ENCODE peak calls at places on chromosomes 3 and 15, in five cellular contexts. R is tibial artery, M is heart left ventricle, V is PC-3, W is astrocyte of the cerebellum. X is an unnamed sample.

GRCh38 chr3:86929046-86929445 is 61.9 kb downstream of the VGLL3 start:
- DNase-seq in R (no peak), M (no peak), V (peak; percentile 41), W (no peak), X (no peak)

GRCh38 chr15:51842852-51843737 is 13.6 kb downstream of the TMOD3 start:
- DNase-seq in R (no peak), M (no peak), V (peak; percentile 82), W (no peak), X (no peak)

GRCh38 chr3:99298661-99299060 is 339.7 kb upstream of the COL8A1 start:
- DNase-seq in R (no peak), M (no peak), V (no peak), W (no peak), X (no peak)

GRCh38 chr3:31878231-31878838 is 102.7 kb downstream of the OSBPL10 start:
- DNase-seq in R (no peak), M (no peak), V (no peak), W (no peak), X (peak; percentile 24)

GRCh38 chr15:67783303-67783702 is 42.0 kb upstream of the SKOR1 start:
- DNase-seq in R (no peak), M (no peak), V (no peak), W (no peak), X (no peak)

GRCh38 chr3:158731938-158732855 is at the start of gene RARRES1:
- DNase-seq in R (peak; percentile 83), M (peak; percentile 71), V (no peak), W (no peak), X (no peak)

GRCh38 chr15:80207887-80208286 is 44.1 kb downstream of the CTXND1 start:
- DNase-seq in R (no peak), M (no peak), V (no peak), W (no peak), X (no peak)

GRCh38 chr3:141410408-141410807 is 42.1 kb downstream of the ZBTB38 start:
- DNase-seq in R (no peak), M (peak; percentile 79), V (no peak), W (no peak), X (no peak)

GRCh38 chr15:90799639-90800038 is 68.7 kb upstream of the FURIN start:
- DNase-seq in R (no peak), M (no peak), V (no peak), W (no peak), X (no peak)

GRCh38 chr3:56667973-56668579 is 15.0 kb downstream of the TASOR start:
- DNase-seq in R (no peak), M (no peak), V (peak; percentile 16), W (no peak), X (no peak)

GRCh38 chr15:88695046-88695445 is 56.2 kb downstream of the ISG20 start:
- DNase-seq in R (no peak), M (no peak), V (no peak), W (no peak), X (no peak)

GRCh38 chr15:48012191-48012590 is 108.6 kb upstream of the SLC24A5 start:
- DNase-seq in R (no peak), M (no peak), V (no peak), W (no peak), X (no peak)

GRCh38 chr3:129277829-129278271 is 820 bp upstream of the HMCES start:
- DNase-seq in R (peak; percentile 62), M (no peak), V (no peak), W (no peak), X (no peak)

GRCh38 chr3:121989943-121990342 is 32.1 kb downstream of the ILDR1 start:
- DNase-seq in R (no peak), M (no peak), V (peak; percentile 39), W (no peak), X (no peak)

GRCh38 chr15:101250931-101251829 is 668 bp downstream of the CHSY1 start:
- DNase-seq in R (peak; percentile 74), M (no peak), V (peak; percentile 41), W (no peak), X (no peak)

GRCh38 chr3:89180334-89180733 is 72.9 kb downstream of the EPHA3 start:
- DNase-seq in R (no peak), M (no peak), V (peak; percentile 8), W (no peak), X (no peak)

GRCh38 chr15:38266247-38266996 is 13.8 kb downstream of the SPRED1 start:
- DNase-seq in R (no peak), M (no peak), V (peak; percentile 17), W (no peak), X (no peak)

GRCh38 chr3:14331273-14331672 is 71.1 kb upstream of the SLC6A6 start:
- DNase-seq in R (no peak), M (no peak), V (no peak), W (no peak), X (no peak)

GRCh38 chr3:13220991-13221390 is 147.8 kb upstream of the IQSEC1 start:
- DNase-seq in R (no peak), M (no peak), V (no peak), W (no peak), X (no peak)

GRCh38 chr3:22474706-22475470 is 723.9 kb upstream of the ZNF385D start:
- DNase-seq in R (no peak), M (no peak), V (peak; percentile 76), W (peak; percentile 73), X (peak; percentile 4)

GRCh38 chr3:189602471-189602870 is 28.7 kb upstream of the TP63 start:
- DNase-seq in R (no peak), M (no peak), V (no peak), W (no peak), X (no peak)

GRCh38 chr3:120284702-120285507 is at the start of gene GPR156:
- DNase-seq in R (no peak), M (no peak), V (peak; percentile 54), W (no peak), X (no peak)

GRCh38 chr15:101325263-101326025 is 30.4 kb upstream of the SNRPA1 start:
- DNase-seq in R (peak; percentile 39), M (no peak), V (no peak), W (no peak), X (no peak)

GRCh38 chr3:38011111-38011510 is 18.3 kb downstream of the PLCD1 start:
- DNase-seq in R (peak; percentile 60), M (no peak), V (no peak), W (no peak), X (no peak)

GRCh38 chr3:129612350-129613204 is 6.1 kb upstream of the PLXND1 start:
- DNase-seq in R (peak; percentile 66), M (peak; percentile 18), V (peak; percentile 21), W (no peak), X (peak; percentile 21)

GRCh38 chr3:184184546-184185234 is 1.3 kb upstream of the ABCF3 start:
- DNase-seq in R (no peak), M (no peak), V (no peak), W (no peak), X (no peak)

GRCh38 chr15:84616235-84616634 is 15.4 kb downstream of the ZSCAN2 start:
- DNase-seq in R (peak; percentile 62), M (no peak), V (no peak), W (no peak), X (no peak)

GRCh38 chr3:198080521-198081384 is 120.7 kb downstream of the LMLN start:
- DNase-seq in R (peak; percentile 69), M (peak; percentile 68), V (peak; percentile 87), W (no peak), X (no peak)

GRCh38 chr3:198081421-198081844 is 121.4 kb downstream of the LMLN start:
- DNase-seq in R (no peak), M (no peak), V (no peak), W (no peak), X (no peak)

GRCh38 chr3:198076722-198077308 is 116.8 kb downstream of the LMLN start:
- DNase-seq in R (no peak), M (no peak), V (no peak), W (no peak), X (no peak)

GRCh38 chr3:198079771-198080520 is 119.9 kb downstream of the LMLN start:
- DNase-seq in R (no peak), M (no peak), V (peak; percentile 54), W (no peak), X (no peak)
- TF ChIP-seq CTCF in R (no peak), M (no peak), V (no peak), W (no peak), X (no peak)

GRCh38 chr15:65919353-65919752 is 50.1 kb downstream of the RAB11A start:
- DNase-seq in R (no peak), M (no peak), V (no peak), W (no peak), X (no peak)
- H3K4me3 ChIP-seq in R (no peak overlapping the region), M (no peak overlapping the region), V (no peak overlapping the region), W (no peak overlapping the region), X (no peak overlapping the region)

DNA sequence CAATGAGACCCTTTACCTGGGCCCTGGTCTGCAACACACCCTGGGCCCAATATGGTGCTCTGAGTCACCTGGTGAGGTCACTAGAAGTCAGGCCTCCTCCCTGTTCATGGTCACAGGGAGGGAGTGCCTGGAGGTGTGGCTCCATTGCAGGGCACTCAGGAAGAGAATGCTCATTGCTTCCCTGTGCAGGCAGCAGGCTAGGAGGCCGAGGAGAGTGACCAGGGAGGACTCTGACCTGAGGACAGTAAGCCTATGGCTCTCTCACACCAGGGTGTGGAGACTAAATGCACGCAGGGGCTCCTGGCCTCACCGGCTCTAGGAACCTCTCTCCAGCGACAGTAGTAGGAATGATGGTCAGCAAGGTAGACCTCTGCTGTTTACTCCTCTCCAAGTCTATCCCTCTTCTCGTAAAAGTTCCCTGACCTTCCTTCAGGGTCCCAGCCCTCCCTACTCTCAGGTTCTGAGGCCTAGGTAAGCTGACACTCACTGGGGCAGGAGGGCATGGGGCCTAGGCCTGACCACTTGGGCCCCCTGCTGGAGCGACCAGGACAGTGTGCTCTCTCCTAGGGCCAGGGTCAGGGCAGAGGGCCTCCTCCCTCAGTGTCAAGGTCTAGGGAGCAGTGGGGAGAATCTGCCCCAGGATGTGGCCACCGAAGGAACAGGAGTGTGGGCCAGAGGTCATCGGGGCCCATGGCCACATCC is 9.6 kb upstream of the SLCO2A1 start:
- DNase-seq in R (no peak), M (no peak), V (peak; percentile 36), W (no peak), X (no peak)
- TF ChIP-seq CTCF in R (no peak), M (peak; percentile 17), V (peak; percentile 38), W (no peak), X (peak; percentile 14)

DNA sequence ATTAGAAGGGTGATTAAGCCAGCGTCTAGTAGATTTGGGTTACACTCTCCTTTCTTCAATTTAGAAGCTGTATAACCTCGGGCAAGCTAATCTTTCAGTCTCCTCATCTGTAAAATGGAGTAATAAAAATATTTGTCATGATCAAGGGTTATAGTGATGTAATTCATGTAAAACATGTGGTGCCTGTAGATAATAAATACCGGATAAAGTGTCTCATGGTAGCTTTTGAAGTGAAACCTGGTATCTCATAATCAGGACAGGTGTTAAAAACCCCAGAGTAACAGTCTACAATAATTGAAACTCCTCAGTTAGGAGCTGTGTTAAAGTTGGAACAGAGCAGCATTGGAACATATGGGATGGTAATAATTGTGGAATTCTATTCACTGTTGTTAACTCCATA is 919 bp upstream of the KNL1 start:
- DNase-seq in R (no peak), M (no peak), V (no peak), W (no peak), X (no peak)
- H3K4me3 ChIP-seq in R (no peak overlapping the region), M (peak overlapping the region; percentile 62), V (peak overlapping the region; percentile 32), W (no peak overlapping the region), X (no peak overlapping the region)

GRCh38 chr3:163785693-163786092 is 1292.6 kb downstream of the SI start:
- DNase-seq in R (no peak), M (no peak), V (peak; percentile 51), W (no peak), X (no peak)
- TF ChIP-seq CTCF in R (no peak), M (no peak), V (peak; percentile 58), W (no peak), X (no peak)

GRCh38 chr3:97972976-97973375 is 745 bp upstream of the RIOX2 start:
- DNase-seq in R (no peak), M (no peak), V (no peak), W (no peak), X (no peak)
- H3K4me3 ChIP-seq in R (peak overlapping the region; percentile 76), M (peak overlapping the region; percentile 74), V (peak overlapping the region; percentile 75), W (peak overlapping the region; percentile 57), X (peak overlapping the region; percentile 76)